ENCODE peak calls at places on chromosomes 13 and 19, in eight cellular contexts. W is prostate gland, P is breast epithelium, C is transverse colon, U is stomach, G is esophagus muscularis mucosa, J is upper lobe of left lung, Z is HCT116. D is an unnamed sample.

GRCh38 chr19:42301646-42302204 is at the start of gene PRR19:
- DNase-seq in W (no peak), P (no peak), C (peak; percentile 48), U (no peak), G (no peak), J (no peak), Z (no peak), D (no peak)

GRCh38 chr19:54465367-54466109 is 2.0 kb upstream of the LENG9 start:
- DNase-seq in W (no peak), P (no peak), C (no peak), U (no peak), G (no peak), J (no peak), Z (no peak), D (peak; percentile 71)

GRCh38 chr19:1109032-1109541 is 5.3 kb downstream of the GPX4 start:
- DNase-seq in W (no peak), P (no peak), C (no peak), U (no peak), G (no peak), J (no peak), Z (no peak), D (no peak)

GRCh38 chr13:96792736-96793444 is 201.4 kb downstream of the OXGR1 start:
- DNase-seq in W (no peak), P (no peak), C (no peak), U (no peak), G (no peak), J (no peak), Z (no peak), D (no peak)

GRCh38 chr19:16420781-16421386 is 50.9 kb downstream of the EPS15L1 start:
- DNase-seq in W (no peak), P (no peak), C (no peak), U (no peak), G (no peak), J (no peak), Z (no peak), D (no peak)

GRCh38 chr13:76971215-76971614 is 20.7 kb upstream of the CLN5 start:
- DNase-seq in W (no peak), P (no peak), C (no peak), U (no peak), G (no peak), J (no peak), Z (no peak), D (no peak)

GRCh38 chr19:40867701-40868100 is 14.3 kb downstream of the CYP2A7 start:
- DNase-seq in W (no peak), P (no peak), C (no peak), U (no peak), G (no peak), J (no peak), Z (no peak), D (no peak)

GRCh38 chr19:28980236-28980868 is 232.6 kb downstream of the UQCRFS1 start:
- DNase-seq in W (no peak), P (no peak), C (no peak), U (no peak), G (no peak), J (no peak), Z (no peak), D (no peak)

GRCh38 chr19:33175886-33176669 is 18.1 kb upstream of the LRP3 start:
- DNase-seq in W (no peak), P (no peak), C (no peak), U (no peak), G (no peak), J (peak; percentile 55), Z (no peak), D (no peak)

GRCh38 chr19:33301011-33301899 is 1.1 kb downstream of the CEBPA start:
- DNase-seq in W (peak; percentile 27), P (peak; percentile 51), C (peak; percentile 27), U (peak; percentile 39), G (no peak), J (no peak), Z (no peak), D (no peak)

GRCh38 chr19:51799998-51800848 is 5.3 kb downstream of the FPR3 start:
- DNase-seq in W (no peak), P (no peak), C (no peak), U (no peak), G (no peak), J (peak; percentile 41), Z (no peak), D (no peak)

GRCh38 chr13:72258340-72258981 is 391.5 kb upstream of the DACH1 start:
- DNase-seq in W (no peak), P (no peak), C (no peak), U (no peak), G (no peak), J (no peak), Z (no peak), D (no peak)

GRCh38 chr13:40769970-40770369 is 1.0 kb downstream of the MRPS31 start:
- DNase-seq in W (no peak), P (no peak), C (no peak), U (no peak), G (no peak), J (no peak), Z (no peak), D (no peak)
- TF ChIP-seq POLR2A in W (no peak), P (no peak), C (no peak), U (no peak), G (no peak), J (no peak), Z (no peak), D (no peak)

DNA sequence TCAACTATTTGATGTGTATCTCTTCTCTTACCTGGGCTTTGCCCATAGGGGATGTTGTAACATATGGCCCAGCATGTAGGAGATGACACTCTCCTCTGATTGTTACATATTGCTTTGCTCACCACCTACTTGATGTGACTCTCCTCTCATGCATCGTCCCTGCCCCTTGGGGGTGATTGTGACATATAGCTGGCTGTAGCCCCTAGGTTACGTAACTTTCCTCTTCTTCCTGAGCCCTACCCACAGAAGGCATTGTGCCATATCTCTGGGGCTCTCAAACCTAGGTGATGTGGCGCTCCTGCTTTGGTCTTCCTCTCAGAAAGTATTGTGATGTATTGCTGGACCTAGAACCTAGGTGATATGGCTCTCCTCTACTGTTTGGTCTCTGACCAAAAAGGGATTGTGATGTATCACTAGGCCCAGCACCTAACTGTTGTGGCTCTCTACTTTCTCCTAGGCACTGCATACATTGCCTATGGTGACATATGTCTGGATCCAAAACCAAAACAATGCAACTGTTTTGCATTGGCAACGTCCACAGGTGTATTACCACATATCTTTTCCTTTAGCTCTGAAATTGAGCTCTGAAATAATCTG is 71.9 kb upstream of the ZNF724 start:
- DNase-seq in W (no peak), P (no peak), C (no peak), U (no peak), G (no peak), J (no peak), Z (no peak), D (no peak)
- TF ChIP-seq CTCF in W (no peak), P (no peak), C (no peak), U (no peak), G (no peak), J (no peak), Z (no peak), D (no peak)

GRCh38 chr19:17520865-17521264 is 9.4 kb downstream of the PGLS start:
- DNase-seq in W (no peak), P (no peak), C (no peak), U (no peak), G (no peak), J (no peak), Z (no peak), D (no peak)

GRCh38 chr19:17519967-17520366 is 8.5 kb downstream of the PGLS start:
- DNase-seq in W (no peak), P (no peak), C (no peak), U (no peak), G (no peak), J (no peak), Z (no peak), D (no peak)

GRCh38 chr19:17525141-17525540 is 13.7 kb downstream of the PGLS start:
- DNase-seq in W (no peak), P (no peak), C (no peak), U (no peak), G (no peak), J (no peak), Z (no peak), D (no peak)

GRCh38 chr19:17524651-17525050 is 13.2 kb downstream of the PGLS start:
- DNase-seq in W (no peak), P (no peak), C (no peak), U (no peak), G (no peak), J (no peak), Z (no peak), D (no peak)

DNA sequence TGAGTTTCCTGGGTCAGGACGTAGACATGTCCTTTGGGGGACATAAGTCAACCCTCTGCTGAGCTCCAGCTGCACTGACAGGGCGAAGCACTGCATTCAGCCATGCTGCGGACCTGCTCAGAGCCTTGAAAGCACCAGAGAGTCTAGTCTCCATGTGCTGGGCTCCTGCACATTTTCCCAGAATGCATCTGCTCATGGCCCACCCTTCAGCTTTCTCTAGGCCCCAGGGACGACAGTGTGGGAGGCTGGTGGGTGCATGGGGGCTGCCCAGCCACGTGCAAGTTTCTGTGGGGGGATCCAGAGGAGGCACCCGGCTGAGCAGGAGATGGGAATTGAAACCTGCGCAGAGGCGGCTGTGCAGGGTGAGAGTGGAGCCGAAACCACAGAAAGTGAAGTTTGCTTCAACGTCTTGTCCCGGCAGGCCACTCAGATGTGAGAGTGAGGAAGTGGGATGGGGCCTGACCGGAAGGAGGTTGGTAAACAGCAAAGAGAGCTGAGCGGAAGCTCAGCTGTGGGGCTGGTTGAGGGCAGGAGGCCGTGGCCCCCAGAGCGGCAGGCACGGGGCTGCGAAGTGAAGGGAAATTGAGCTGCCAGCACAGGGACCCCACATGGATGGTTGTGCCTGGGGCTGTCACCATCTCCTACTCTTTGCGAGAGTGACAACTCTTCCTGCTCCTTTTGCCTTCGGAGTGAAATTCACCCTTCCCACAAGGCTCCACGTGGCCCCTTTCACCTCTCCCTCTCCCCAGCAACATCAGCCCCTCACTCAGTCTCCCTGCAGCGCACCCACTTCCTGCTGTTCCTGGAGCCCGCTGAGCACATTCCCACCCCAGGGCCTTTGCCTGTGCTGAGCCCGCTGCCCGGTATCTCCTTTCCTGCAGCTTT is 11.8 kb downstream of the PGLS start:
- DNase-seq in W (no peak), P (no peak), C (peak; percentile 73), U (peak; percentile 49), G (no peak), J (peak; percentile 84), Z (no peak), D (no peak)
- TF ChIP-seq POLR2AphosphoS5 in W (no peak), P (no peak), C (no peak), U (no peak), G (no peak), J (peak; percentile 68), Z (no peak), D (no peak)

GRCh38 chr19:5987077-5987818 is 9.3 kb upstream of the RANBP3 start:
- DNase-seq in W (peak; percentile 84), P (peak; percentile 75), C (peak; percentile 88), U (peak; percentile 89), G (no peak), J (peak; percentile 73), Z (peak; percentile 60), D (peak; percentile 85)

GRCh38 chr19:5988520-5989387 is 10.8 kb upstream of the RANBP3 start:
- DNase-seq in W (no peak), P (no peak), C (no peak), U (no peak), G (no peak), J (no peak), Z (no peak), D (no peak)

GRCh38 chr19:5985098-5985783 is 7.3 kb upstream of the RANBP3 start:
- DNase-seq in W (no peak), P (no peak), C (no peak), U (no peak), G (no peak), J (no peak), Z (no peak), D (no peak)

GRCh38 chr19:5978606-5979552 is 939 bp upstream of the RANBP3 start:
- DNase-seq in W (no peak), P (no peak), C (no peak), U (no peak), G (no peak), J (no peak), Z (no peak), D (no peak)

GRCh38 chr19:5983367-5983955 is 5.5 kb upstream of the RANBP3 start:
- DNase-seq in W (no peak), P (no peak), C (no peak), U (no peak), G (no peak), J (no peak), Z (no peak), D (peak; percentile 74)
- TF ChIP-seq POLR2A in W (no peak), P (no peak), C (no peak), U (no peak), G (no peak), J (no peak), Z (no peak), D (no peak)

D was measured in suprapubic skin.